ENCODE peak calls at places on chromosomes 11 and 22, in five cellular contexts. One of them, this sample, is unnamed. For H3K4me1, the result is how much of the 10 kb centered on the place peaks cover.

GRCh38 chr22:44719586-44720368 is 17.8 kb downstream of the PRR5 start:
- DNase-seq in uterus: no peak
- DNase-seq in H9: no peak
- DNase-seq in fibroblast of lung: no peak
- DNase-seq in A549: no peak
- DNase-seq in this sample: no peak

GRCh38 chr11:66325140-66325754 is 8.4 kb upstream of the CD248 start:
- DNase-seq in uterus: no peak
- DNase-seq in H9: no peak
- DNase-seq in fibroblast of lung: no peak
- DNase-seq in A549: no peak
- DNase-seq in this sample: no peak

GRCh38 chr11:63999349-64000025 is 13.2 kb downstream of the OTUB1 start:
- DNase-seq in uterus: peak
- DNase-seq in H9: peak
- DNase-seq in fibroblast of lung: peak
- DNase-seq in A549: peak
- DNase-seq in this sample: no peak

GRCh38 chr11:10282121-10282520 is 11.9 kb downstream of the SBF2 start:
- DNase-seq in uterus: no peak
- DNase-seq in H9: no peak
- DNase-seq in fibroblast of lung: no peak
- DNase-seq in A549: no peak
- DNase-seq in this sample: no peak

GRCh38 chr11:117621226-117621625 is 175.8 kb downstream of the DSCAML1 start:
- DNase-seq in uterus: no peak
- DNase-seq in H9: no peak
- DNase-seq in fibroblast of lung: peak
- DNase-seq in A549: peak
- DNase-seq in this sample: no peak

GRCh38 chr11:8102965-8103364 is 22.0 kb downstream of the TUB start:
- DNase-seq in uterus: no peak
- DNase-seq in H9: no peak
- DNase-seq in fibroblast of lung: no peak
- DNase-seq in A549: no peak
- DNase-seq in this sample: no peak

GRCh38 chr22:31650391-31650790 is 11.6 kb downstream of the PISD start:
- DNase-seq in uterus: peak
- DNase-seq in H9: no peak
- DNase-seq in fibroblast of lung: peak
- DNase-seq in A549: no peak
- DNase-seq in this sample: no peak

GRCh38 chr22:45882881-45883810 is 93.8 kb downstream of the WNT7B start:
- DNase-seq in uterus: no peak
- DNase-seq in H9: peak
- DNase-seq in fibroblast of lung: no peak
- DNase-seq in A549: no peak
- DNase-seq in this sample: no peak

GRCh38 chr11:33668468-33668825 is 32.2 kb downstream of the C11orf91 start:
- DNase-seq in uterus: no peak
- DNase-seq in H9: no peak
- DNase-seq in fibroblast of lung: no peak
- DNase-seq in A549: no peak
- DNase-seq in this sample: no peak

GRCh38 chr22:41367039-41367679 is 14.6 kb upstream of the TEF start:
- DNase-seq in uterus: peak
- DNase-seq in H9: peak
- DNase-seq in fibroblast of lung: peak
- DNase-seq in A549: peak
- DNase-seq in this sample: peak

GRCh38 chr11:126214446-126215240 is 3.1 kb downstream of the FAM118B start:
- DNase-seq in uterus: no peak
- DNase-seq in H9: no peak
- DNase-seq in fibroblast of lung: no peak
- DNase-seq in A549: peak
- DNase-seq in this sample: no peak

GRCh38 chr22:31625661-31626426 is 36.2 kb downstream of the PISD start:
- DNase-seq in uterus: peak
- DNase-seq in H9: peak
- DNase-seq in fibroblast of lung: no peak
- DNase-seq in A549: no peak
- DNase-seq in this sample: no peak

GRCh38 chr11:116696381-116696941 is 76.3 kb downstream of the BUD13 start:
- DNase-seq in uterus: no peak
- DNase-seq in H9: peak
- DNase-seq in fibroblast of lung: no peak
- DNase-seq in A549: no peak
- DNase-seq in this sample: no peak

GRCh38 chr22:25203082-25203481 is 3.4 kb downstream of the CRYBB3 start:
- DNase-seq in uterus: no peak
- DNase-seq in H9: no peak
- DNase-seq in fibroblast of lung: no peak
- DNase-seq in A549: no peak
- DNase-seq in this sample: no peak

GRCh38 chr11:330694-331314 is 10.1 kb upstream of the IFITM3 start:
- DNase-seq in uterus: peak
- DNase-seq in H9: peak
- DNase-seq in fibroblast of lung: no peak
- DNase-seq in A549: no peak
- DNase-seq in this sample: no peak

GRCh38 chr22:46846832-46847355 is 84.4 kb downstream of the TBC1D22A start:
- DNase-seq in uterus: no peak
- DNase-seq in H9: no peak
- DNase-seq in fibroblast of lung: no peak
- DNase-seq in A549: no peak
- DNase-seq in this sample: no peak

GRCh38 chr11:92861641-92862040 is 107.8 kb upstream of the MTNR1B start:
- DNase-seq in uterus: no peak
- DNase-seq in H9: no peak
- DNase-seq in fibroblast of lung: peak
- DNase-seq in A549: no peak
- DNase-seq in this sample: no peak

GRCh38 chr11:126712017-126712625 is 288.4 kb downstream of the KIRREL3 start:
- DNase-seq in uterus: no peak
- DNase-seq in H9: no peak
- DNase-seq in fibroblast of lung: no peak
- DNase-seq in A549: no peak
- DNase-seq in this sample: no peak

GRCh38 chr22:43921361-43921760 is 2.2 kb upstream of the PNPLA3 start:
- DNase-seq in uterus: no peak
- DNase-seq in H9: no peak
- DNase-seq in fibroblast of lung: peak
- DNase-seq in A549: no peak
- DNase-seq in this sample: peak

GRCh38 chr11:9692696-9693095 is 28.8 kb downstream of the SWAP70 start:
- DNase-seq in uterus: no peak
- DNase-seq in H9: no peak
- DNase-seq in fibroblast of lung: no peak
- DNase-seq in A549: no peak
- DNase-seq in this sample: no peak

GRCh38 chr11:75576445-75577049 is 14.5 kb downstream of the SERPINH1 start:
- DNase-seq in uterus: no peak
- DNase-seq in H9: peak
- DNase-seq in fibroblast of lung: peak
- DNase-seq in A549: peak
- DNase-seq in this sample: no peak

GRCh38 chr11:68974421-68975194 is 6.2 kb downstream of the MRGPRD start:
- DNase-seq in uterus: no peak
- DNase-seq in H9: peak
- DNase-seq in fibroblast of lung: peak
- DNase-seq in A549: peak
- DNase-seq in this sample: no peak

GRCh38 chr11:105361651-105362050 is 222.1 kb upstream of the CARD18 start:
- DNase-seq in uterus: no peak
- DNase-seq in H9: no peak
- DNase-seq in fibroblast of lung: no peak
- DNase-seq in A549: no peak
- DNase-seq in this sample: no peak

GRCh38 chr11:77093987-77094840 is 8.4 kb upstream of the OMP start:
- DNase-seq in uterus: no peak
- DNase-seq in H9: no peak
- DNase-seq in fibroblast of lung: no peak
- DNase-seq in A549: no peak
- DNase-seq in this sample: no peak

GRCh38 chr22:36658900-36659299 is 44.7 kb downstream of the CACNG2 start:
- DNase-seq in uterus: no peak
- DNase-seq in H9: no peak
- DNase-seq in fibroblast of lung: no peak
- DNase-seq in A549: no peak
- DNase-seq in this sample: no peak

GRCh38 chr11:134574947-134575346 is 162.9 kb upstream of the B3GAT1 start:
- DNase-seq in uterus: no peak
- DNase-seq in H9: no peak
- DNase-seq in fibroblast of lung: no peak
- DNase-seq in A549: no peak
- DNase-seq in this sample: no peak
- TF ChIP-seq CTCF in uterus: no peak
- TF ChIP-seq CTCF in H9: no peak
- TF ChIP-seq CTCF in fibroblast of lung: no peak
- TF ChIP-seq CTCF in A549: no peak
- TF ChIP-seq CTCF in this sample: no peak

GRCh38 chr22:42700901-42701300 is 19.8 kb downstream of the A4GALT start:
- DNase-seq in uterus: no peak
- DNase-seq in H9: no peak
- DNase-seq in fibroblast of lung: no peak
- DNase-seq in A549: no peak
- DNase-seq in this sample: no peak

GRCh38 chr22:42697542-42698013 is 23.1 kb downstream of the A4GALT start:
- DNase-seq in uterus: peak
- DNase-seq in H9: no peak
- DNase-seq in fibroblast of lung: peak
- DNase-seq in A549: peak
- DNase-seq in this sample: peak

GRCh38 chr22:42699953-42700352 is 20.7 kb downstream of the A4GALT start:
- DNase-seq in uterus: peak
- DNase-seq in H9: no peak
- DNase-seq in fibroblast of lung: no peak
- DNase-seq in A549: no peak
- DNase-seq in this sample: no peak

GRCh38 chr22:42700355-42700754 is 20.3 kb downstream of the A4GALT start:
- DNase-seq in uterus: peak
- DNase-seq in H9: no peak
- DNase-seq in fibroblast of lung: no peak
- DNase-seq in A549: no peak
- DNase-seq in this sample: no peak

DNA sequence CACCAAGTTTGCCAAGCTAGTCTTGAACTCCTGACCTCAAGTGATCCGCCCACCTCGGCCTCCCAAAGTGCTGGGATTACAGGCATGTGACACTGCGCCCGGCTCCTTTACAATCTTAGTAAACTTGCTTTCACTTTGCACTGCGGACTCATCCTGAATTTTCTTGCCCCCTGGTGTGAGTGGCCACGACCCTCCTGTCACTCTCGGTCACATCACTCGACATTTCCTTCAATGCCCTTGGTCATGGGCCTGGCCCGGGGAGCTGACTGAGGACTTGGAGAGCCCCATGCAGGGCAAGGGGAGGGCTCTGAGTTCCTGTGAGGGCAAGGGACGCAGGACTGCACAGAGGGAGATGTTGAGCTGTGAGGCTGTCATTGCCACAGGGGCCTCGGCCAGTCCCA is 21.4 kb downstream of the A4GALT start:
- DNase-seq in uterus: no peak
- DNase-seq in H9: no peak
- DNase-seq in fibroblast of lung: no peak
- DNase-seq in A549: no peak
- DNase-seq in this sample: no peak
- H3K4me1 ChIP-seq in uterus: under half
- H3K4me1 ChIP-seq in H9: under half
- H3K4me1 ChIP-seq in fibroblast of lung: under half
- H3K4me1 ChIP-seq in A549: under half
- H3K4me1 ChIP-seq in this sample: half or more

GRCh38 chr11:122468965-122469364 is 186.6 kb upstream of the UBASH3B start:
- DNase-seq in uterus: no peak
- DNase-seq in H9: no peak
- DNase-seq in fibroblast of lung: no peak
- DNase-seq in A549: no peak
- DNase-seq in this sample: no peak
- TF ChIP-seq CTCF in uterus: no peak
- TF ChIP-seq CTCF in H9: no peak
- TF ChIP-seq CTCF in fibroblast of lung: no peak
- TF ChIP-seq CTCF in A549: no peak
- TF ChIP-seq CTCF in this sample: no peak

DNA sequence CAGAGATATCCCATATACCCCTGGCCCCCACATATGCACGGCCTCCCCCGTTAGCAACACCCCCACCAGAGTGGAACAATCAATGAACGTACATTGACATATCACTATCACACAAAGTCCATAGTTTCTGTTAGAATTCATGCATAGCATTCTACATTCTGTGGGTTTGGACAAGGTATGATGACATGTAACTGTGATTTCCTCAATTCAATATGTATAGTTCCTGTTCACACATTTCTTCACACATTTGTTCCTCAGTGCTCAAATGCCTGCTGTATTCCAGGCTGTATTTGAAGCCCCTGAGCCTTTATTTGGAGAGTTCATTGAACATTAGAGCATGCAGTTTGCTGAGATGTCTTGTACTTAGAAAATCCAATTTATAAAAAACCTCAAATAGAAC is 69.9 kb downstream of the PTPRJ start:
- DNase-seq in uterus: no peak
- DNase-seq in H9: no peak
- DNase-seq in fibroblast of lung: no peak
- DNase-seq in A549: no peak
- DNase-seq in this sample: no peak
- H3K4me1 ChIP-seq in uterus: under half
- H3K4me1 ChIP-seq in H9: under half
- H3K4me1 ChIP-seq in fibroblast of lung: under half
- H3K4me1 ChIP-seq in A549: half or more
- H3K4me1 ChIP-seq in this sample: under half

This sample was measured in gastrocnemius medialis.